ENCODE peak calls at places on chromosomes 12 and 14, in six cellular contexts. S is lower lobe of right lung, T is foreskin fibroblast, E is AG10803, O is stomach, W is BE2C. Q is an unnamed sample.

GRCh38 chr12:90854136-90854689 is 100.8 kb downstream of the CCER1 start:
- DNase-seq in E (peak), O (no peak), W (peak), T (peak), S (no peak), Q (peak)

GRCh38 chr12:39575498-39575875 is 44.1 kb downstream of the ABCD2 start:
- DNase-seq in T (no peak), S (no peak), W (no peak), E (no peak), O (no peak), Q (no peak)

GRCh38 chr14:36091096-36091495 is 85.4 kb downstream of the PTCSC3 start:
- DNase-seq in O (peak), W (peak), T (peak), S (no peak), E (peak), Q (peak)

GRCh38 chr12:103824290-103824689 is 16.7 kb downstream of the NT5DC3 start:
- DNase-seq in S (no peak), T (no peak), O (no peak), E (no peak), W (no peak), Q (no peak)

GRCh38 chr14:100618763-100619320 is 31.6 kb upstream of the BEGAIN start:
- DNase-seq in S (no peak), W (no peak), T (no peak), O (no peak), E (no peak), Q (no peak)

GRCh38 chr12:131087302-131087818 is 133.7 kb downstream of the ADGRD1 start:
- DNase-seq in S (peak), W (peak), T (no peak), O (peak), E (no peak), Q (no peak)

GRCh38 chr12:46562625-46563228 is 190.2 kb upstream of the SLC38A2 start:
- DNase-seq in O (no peak), S (no peak), E (peak), W (no peak), T (peak), Q (peak)

GRCh38 chr14:101583709-101584048 is 22.4 kb downstream of the DIO3 start:
- DNase-seq in W (no peak), E (no peak), T (no peak), O (no peak), S (no peak), Q (no peak)

GRCh38 chr12:2294651-2295475 is 242.1 kb downstream of the CACNA1C start:
- DNase-seq in S (peak), W (no peak), E (peak), O (no peak), T (peak), Q (peak)

GRCh38 chr12:46794593-46795190 is 31.1 kb downstream of the SLC38A4 start:
- DNase-seq in S (no peak), E (no peak), O (no peak), T (no peak), W (no peak), Q (no peak)

GRCh38 chr12:93229494-93230310 is 148.0 kb upstream of the NUDT4 start:
- DNase-seq in O (no peak), W (peak), E (peak), T (peak), S (no peak), Q (peak)

GRCh38 chr14:95356245-95356850 is 36.6 kb upstream of the CLMN start:
- DNase-seq in W (no peak), S (no peak), O (no peak), E (no peak), T (no peak), Q (no peak)

GRCh38 chr14:102558566-102558965 is 33.9 kb upstream of the RCOR1 start:
- DNase-seq in S (no peak), T (no peak), E (no peak), W (no peak), O (no peak), Q (no peak)

GRCh38 chr14:86766469-86766868 is 1226.5 kb downstream of the GALC start:
- DNase-seq in T (no peak), W (no peak), E (no peak), O (no peak), S (no peak), Q (no peak)

GRCh38 chr12:130620281-130620680 is 95.8 kb downstream of the RIMBP2 start:
- DNase-seq in T (no peak), E (no peak), S (no peak), O (no peak), W (no peak), Q (no peak)

DNA sequence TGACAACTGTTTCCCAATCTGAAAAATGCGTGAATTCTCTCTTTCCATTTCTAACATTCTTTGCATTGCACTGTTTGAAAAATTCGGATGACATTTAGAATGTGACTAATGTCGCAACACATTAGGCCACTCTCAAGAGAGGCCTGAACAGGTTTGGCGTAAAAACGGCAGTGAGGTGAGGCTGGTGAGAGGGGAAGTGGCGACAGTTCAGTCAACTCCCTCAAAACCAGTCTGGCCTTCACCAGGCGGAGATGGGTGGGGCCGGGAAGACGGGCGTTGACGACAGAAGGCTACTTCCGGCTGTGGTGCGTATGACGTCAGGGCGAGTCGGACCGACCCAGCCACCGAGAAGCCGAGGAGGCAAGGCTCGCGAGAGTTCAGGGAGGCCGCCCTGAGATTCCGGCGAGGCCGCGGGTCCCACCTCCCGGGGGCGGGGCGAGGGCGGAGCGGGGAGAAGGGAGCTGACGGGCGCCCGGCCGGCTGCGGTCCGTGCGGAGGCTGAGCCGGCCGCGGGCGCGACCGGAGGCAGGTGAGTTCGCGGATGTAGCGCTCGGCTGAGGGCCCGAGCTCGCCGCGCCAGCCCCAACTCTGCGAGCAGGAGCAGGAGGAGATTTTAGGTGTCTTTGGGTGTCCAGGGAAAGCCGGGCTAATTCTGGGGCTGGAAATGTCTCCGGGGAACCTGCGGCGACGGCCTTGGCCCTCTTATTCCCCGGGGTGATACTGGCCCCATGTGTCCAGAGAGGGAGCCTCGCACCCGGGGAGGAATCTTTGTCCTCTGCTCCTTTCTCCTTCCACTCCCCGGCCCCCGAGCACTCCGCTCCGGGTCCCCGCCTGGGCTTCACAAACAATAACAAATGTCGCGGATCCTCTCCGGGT is at the start of gene STK38L:
- DNase-seq in S (peak), T (peak), W (peak), O (peak), E (peak), Q (peak)
- TF ChIP-seq CTCF in S (peak), T (peak), W (no peak), O (peak), E (peak), Q (peak)

DNA sequence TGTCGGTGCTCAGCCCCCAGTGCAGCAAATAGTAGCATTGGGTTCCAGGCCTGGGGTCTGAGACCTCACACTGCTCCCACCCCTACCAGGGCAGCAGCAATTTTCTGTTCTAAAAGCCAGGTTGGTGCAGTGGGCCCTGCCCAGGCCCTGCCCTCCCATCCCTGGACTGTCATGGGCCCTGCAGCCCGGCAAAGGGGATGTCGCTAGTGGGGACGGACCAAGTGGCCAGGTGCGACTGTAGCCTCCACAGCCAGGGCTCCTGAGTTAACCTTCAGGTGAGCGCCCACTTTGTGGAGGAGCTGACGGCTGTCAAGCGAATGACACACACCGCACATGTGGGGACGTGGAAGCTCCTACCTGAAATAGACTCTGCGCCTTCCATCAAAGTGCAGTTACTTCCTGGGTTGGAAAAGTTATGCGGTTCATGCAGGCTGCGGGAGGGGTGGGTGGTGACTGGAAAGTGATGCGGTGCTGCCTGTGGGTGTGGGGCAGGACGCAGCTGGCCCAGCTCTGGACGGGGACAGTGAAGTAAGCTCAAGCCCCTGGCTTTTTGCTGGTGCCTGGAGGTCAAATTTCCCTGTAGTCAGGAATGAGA is 1.5 kb downstream of the INF2 start:
- DNase-seq in E (no peak), T (no peak), W (no peak), O (no peak), S (no peak), Q (no peak)
- H3K4me3 ChIP-seq in E (peak), T (peak), W (peak), O (peak), S (peak), Q (peak)

DNA sequence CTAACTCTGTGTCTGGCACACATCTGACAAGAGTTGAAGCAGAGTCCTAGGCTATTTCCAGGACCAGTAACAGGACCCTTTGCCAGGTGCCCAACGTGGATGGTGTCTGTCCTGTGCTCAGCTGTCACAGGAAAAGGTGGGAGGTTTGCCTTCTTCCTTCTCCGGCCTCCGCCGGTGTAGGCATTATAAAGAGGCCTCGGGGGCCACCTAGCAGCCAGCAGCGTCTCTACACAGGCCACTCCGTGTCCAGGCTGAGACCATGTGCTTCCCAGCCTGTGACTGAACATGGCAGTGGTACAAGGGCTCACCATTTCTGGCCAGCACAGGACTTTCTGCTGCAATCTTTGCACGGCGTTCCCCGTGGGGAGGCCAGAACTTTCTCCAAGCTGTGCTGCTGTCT is 60.7 kb upstream of the GPATCH2L start:
- DNase-seq in E (peak), S (no peak), O (no peak), T (peak), W (peak), Q (peak)
- TF ChIP-seq CTCF in E (peak), S (peak), O (no peak), T (peak), W (peak), Q (no peak)

GRCh38 chr12:98402671-98403070 is 112.7 kb upstream of the TMPO start:
- DNase-seq in E (no peak), S (no peak), O (no peak), W (no peak), T (no peak), Q (no peak)

GRCh38 chr12:98399532-98399931 is 115.9 kb upstream of the TMPO start:
- DNase-seq in O (no peak), E (peak), S (no peak), T (peak), W (no peak), Q (peak)

GRCh38 chr12:98403385-98403784 is 112.0 kb upstream of the TMPO start:
- DNase-seq in W (no peak), O (no peak), E (no peak), T (no peak), S (no peak), Q (no peak)

GRCh38 chr12:98402081-98402480 is 113.3 kb upstream of the TMPO start:
- DNase-seq in W (no peak), O (no peak), T (no peak), S (no peak), E (no peak), Q (no peak)

GRCh38 chr12:98401427-98401826 is 114.0 kb upstream of the TMPO start:
- DNase-seq in S (no peak), T (no peak), E (no peak), O (no peak), W (peak), Q (peak)
- H3K4me3 ChIP-seq in S (no peak), T (no peak), E (no peak), O (no peak), W (no peak), Q (no peak)

GRCh38 chr12:65822732-65823480 is 1.4 kb upstream of the HMGA2 start:
- DNase-seq in T (peak), O (peak), W (no peak), E (no peak), S (no peak), Q (peak)
- TF ChIP-seq CTCF in T (no peak), O (no peak), W (no peak), E (no peak), S (no peak), Q (no peak)

GRCh38 chr12:92034858-92035401 is 110.7 kb downstream of the BTG1 start:
- DNase-seq in W (peak), O (peak), S (peak), E (peak), T (peak), Q (no peak)

GRCh38 chr12:92034083-92034482 is 111.6 kb downstream of the BTG1 start:
- DNase-seq in T (no peak), S (no peak), W (no peak), E (no peak), O (no peak), Q (no peak)

GRCh38 chr12:92036061-92036620 is 109.5 kb downstream of the BTG1 start:
- DNase-seq in W (no peak), E (no peak), O (no peak), S (no peak), T (no peak), Q (no peak)

GRCh38 chr12:92036771-92037453 is 108.7 kb downstream of the BTG1 start:
- DNase-seq in T (peak), S (no peak), O (no peak), E (peak), W (peak), Q (no peak)

GRCh38 chr12:92035477-92035876 is 110.2 kb downstream of the BTG1 start:
- DNase-seq in S (no peak), E (no peak), W (no peak), T (no peak), O (no peak), Q (no peak)
- H3K4me3 ChIP-seq in S (peak), E (peak), W (no peak), T (peak), O (no peak), Q (no peak)

DNA sequence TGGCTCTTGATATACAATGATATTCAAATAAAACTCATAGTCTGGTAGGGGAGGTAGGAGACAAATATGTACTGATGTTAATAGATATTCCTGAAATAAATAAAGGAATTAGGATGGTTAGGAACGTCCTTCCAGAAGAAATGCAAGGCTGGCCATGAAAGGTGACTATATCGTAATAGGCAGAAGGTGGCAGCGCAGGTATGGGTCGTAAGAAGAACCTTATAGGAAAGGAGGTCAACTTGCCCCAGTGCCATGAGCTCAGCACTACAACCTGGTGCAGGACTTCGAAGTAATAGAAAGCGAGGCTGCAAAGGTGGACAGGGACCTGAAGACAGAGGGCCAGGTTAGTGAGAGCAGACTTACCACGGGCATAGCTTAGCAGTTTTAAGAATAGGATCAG is 55.3 kb upstream of the FGD4 start:
- DNase-seq in E (no peak), T (no peak), O (no peak), W (no peak), S (no peak), Q (no peak)
- TF ChIP-seq CTCF in E (no peak), T (no peak), O (no peak), W (peak), S (no peak), Q (no peak)

GRCh38 chr14:40476005-40476404 is 1043.8 kb upstream of the FBXO33 start:
- DNase-seq in E (no peak), T (no peak), O (no peak), S (no peak), W (no peak), Q (no peak)
- H3K4me3 ChIP-seq in E (no peak), T (no peak), O (no peak), S (no peak), W (no peak), Q (no peak)

GRCh38 chr12:101826766-101827368 is 3.9 kb downstream of the GNPTAB start:
- DNase-seq in W (no peak), O (no peak), S (peak), E (no peak), T (no peak), Q (peak)

GRCh38 chr12:101819467-101819866 is 11.3 kb downstream of the GNPTAB start:
- DNase-seq in E (no peak), W (no peak), S (no peak), T (no peak), O (no peak), Q (no peak)

GRCh38 chr12:101824831-101825230 is 5.9 kb downstream of the GNPTAB start:
- DNase-seq in E (no peak), W (no peak), T (no peak), O (no peak), S (no peak), Q (no peak)

GRCh38 chr12:101823039-101823438 is 7.7 kb downstream of the GNPTAB start:
- DNase-seq in T (no peak), W (no peak), O (no peak), S (no peak), E (no peak), Q (no peak)

GRCh38 chr12:101823891-101824290 is 6.9 kb downstream of the GNPTAB start:
- DNase-seq in W (peak), O (peak), S (no peak), T (no peak), E (peak), Q (peak)
- TF ChIP-seq CTCF in W (peak), O (peak), S (peak), T (no peak), E (no peak), Q (peak)

Q was measured in NB4.